ENCODE peak calls at places on chromosome 16, in nine cellular contexts. R, M, Q, B, X, E, K, Y and H are unnamed samples.

GRCh38 chr16:28264656-28265055 is 27.7 kb upstream of the SBK1 start:
- DNase-seq in K (no peak), M (no peak), E (no peak), B (no peak), X (no peak), Q (peak), R (no peak), Y (peak), H (no peak)

GRCh38 chr16:56477096-56477878 is 25.9 kb downstream of the OGFOD1 start:
- DNase-seq in E (peak), R (no peak), Q (peak), B (no peak), X (peak), M (no peak), Y (no peak), K (no peak), H (no peak)

GRCh38 chr16:3259097-3259496 is 2.7 kb upstream of the MEFV start:
- DNase-seq in B (no peak), Y (no peak), E (no peak), R (no peak), X (no peak), M (no peak), K (no peak), Q (no peak), H (no peak)

GRCh38 chr16:7792346-7792745 is 459.7 kb downstream of the RBFOX1 start:
- DNase-seq in X (no peak), Y (no peak), B (no peak), M (no peak), Q (no peak), R (no peak), E (no peak), K (no peak), H (no peak)

GRCh38 chr16:70276392-70276791 is 12.9 kb downstream of the AARS1 start:
- DNase-seq in B (no peak), E (no peak), Q (no peak), M (no peak), X (no peak), R (no peak), Y (no peak), K (no peak), H (no peak)

GRCh38 chr16:30185683-30186421 is 2.5 kb downstream of the CORO1A start:
- DNase-seq in K (no peak), Y (peak), X (no peak), R (no peak), E (no peak), M (peak), Q (no peak), B (peak), H (no peak)

GRCh38 chr16:53518550-53519416 is 15.8 kb upstream of the AKTIP start:
- DNase-seq in R (no peak), M (peak), X (no peak), Y (no peak), E (no peak), B (peak), K (no peak), Q (no peak), H (no peak)

GRCh38 chr16:13376174-13376573 is 474.8 kb downstream of the SHISA9 start:
- DNase-seq in R (no peak), M (no peak), K (no peak), Q (no peak), E (no peak), X (no peak), B (no peak), Y (no peak), H (no peak)